ENCODE peak calls at places on chromosomes 2 and 18, in seven cellular contexts. I is heart right ventricle, Z is lower lobe of right lung, E is PC-9, H is colonic mucosa, A is mammary epithelial cell, S is tibial artery. Y is an unnamed sample.

GRCh38 chr2:182592691-182593393 is 123.2 kb upstream of the DNAJC10 start:
- DNase-seq in H (no peak), S (no peak), Z (no peak), A (no peak), E (no peak), I (no peak), Y (no peak)

GRCh38 chr2:120768112-120769048 is 32.7 kb downstream of the GLI2 start:
- DNase-seq in H (no peak), S (peak; percentile 23), I (no peak), A (no peak), E (no peak), Z (peak; percentile 36), Y (peak; percentile 48)

GRCh38 chr2:26711457-26712155 is 19.1 kb downstream of the KCNK3 start:
- DNase-seq in I (no peak), H (no peak), S (no peak), E (no peak), Z (no peak), A (no peak), Y (no peak)

GRCh38 chr18:652131-652530 is 5.3 kb upstream of the TYMS start:
- DNase-seq in S (no peak), E (no peak), H (no peak), Z (no peak), A (no peak), I (no peak), Y (no peak)

GRCh38 chr2:101330253-101330921 is 21.9 kb upstream of the RNF149 start:
- DNase-seq in S (no peak), I (peak; percentile 50), A (peak; percentile 55), E (no peak), H (peak; percentile 83), Z (peak; percentile 68), Y (no peak)

GRCh38 chr2:26652361-26653041 is 11.3 kb upstream of the CIB4 start:
- DNase-seq in H (peak; percentile 26), I (no peak), A (no peak), Z (no peak), S (no peak), E (no peak), Y (no peak)

GRCh38 chr2:172101707-172102158 is 967 bp downstream of the DLX2 start:
- DNase-seq in Z (no peak), H (no peak), E (no peak), I (no peak), A (no peak), S (no peak), Y (no peak)

GRCh38 chr18:66729459-66730239 is 125.8 kb upstream of the CDH19 start:
- DNase-seq in S (no peak), H (no peak), E (no peak), I (no peak), A (peak; percentile 75), Z (no peak), Y (no peak)

GRCh38 chr2:44358498-44358897 is 2.8 kb downstream of the PREPL start:
- DNase-seq in Z (peak; percentile 71), I (peak; percentile 19), E (peak; percentile 55), A (peak; percentile 63), H (peak; percentile 37), S (peak; percentile 42), Y (no peak)

GRCh38 chr2:120886967-120887672 is 151.5 kb downstream of the GLI2 start:
- DNase-seq in I (no peak), A (no peak), S (no peak), E (no peak), Z (peak; percentile 44), H (no peak), Y (no peak)

GRCh38 chr18:79754022-79754761 is 43.5 kb upstream of the KCNG2 start:
- DNase-seq in Z (no peak), I (no peak), H (no peak), S (no peak), E (no peak), A (no peak), Y (peak; percentile 55)

GRCh38 chr2:166468124-166469024 is 25.7 kb downstream of the SCN7A start:
- DNase-seq in H (no peak), S (no peak), E (no peak), I (no peak), A (no peak), Z (no peak), Y (no peak)

GRCh38 chr2:205427112-205427511 is 255.2 kb upstream of the NRP2 start:
- DNase-seq in E (peak; percentile 37), Z (no peak), I (no peak), H (no peak), S (no peak), A (peak; percentile 2), Y (no peak)

GRCh38 chr2:189115126-189115525 is 64.4 kb downstream of the COL5A2 start:
- DNase-seq in H (no peak), E (no peak), I (no peak), S (no peak), Z (no peak), A (no peak), Y (no peak)

GRCh38 chr2:46032161-46032813 is 264.9 kb upstream of the EPAS1 start:
- DNase-seq in Z (no peak), I (no peak), H (no peak), S (no peak), A (no peak), E (no peak), Y (no peak)

GRCh38 chr2:74778381-74779371 is 55.3 kb upstream of the HK2 start:
- DNase-seq in H (no peak), S (no peak), A (no peak), Z (no peak), E (no peak), I (no peak), Y (no peak)

GRCh38 chr2:46924038-46924437 is 8.4 kb upstream of the MCFD2 start:
- DNase-seq in Z (no peak), S (no peak), H (no peak), E (no peak), A (no peak), I (no peak), Y (no peak)

GRCh38 chr2:204542967-204543608 is 2.2 kb upstream of the PARD3B start:
- DNase-seq in E (no peak), Z (no peak), H (no peak), A (no peak), I (no peak), S (peak; percentile 24), Y (no peak)

GRCh38 chr2:74856599-74856998 is 22.7 kb downstream of the HK2 start:
- DNase-seq in S (no peak), H (no peak), I (no peak), E (no peak), A (no peak), Z (no peak), Y (no peak)

GRCh38 chr2:230762317-230762896 is 49.8 kb downstream of the CAB39 start:
- DNase-seq in H (no peak), A (peak; percentile 28), E (no peak), S (no peak), I (no peak), Z (no peak), Y (no peak)

GRCh38 chr2:85247591-85247990 is 80.2 kb downstream of the TGOLN2 start:
- DNase-seq in E (no peak), S (no peak), I (no peak), H (no peak), A (no peak), Z (no peak), Y (no peak)

GRCh38 chr2:240759454-240759853 is 60.6 kb downstream of the KIF1A start:
- DNase-seq in I (no peak), S (no peak), A (no peak), H (no peak), Z (no peak), E (no peak), Y (no peak)

GRCh38 chr2:20186078-20186854 is 38.7 kb downstream of the SDC1 start:
- DNase-seq in I (no peak), H (peak; percentile 91), A (no peak), Z (peak; percentile 71), S (peak; percentile 44), E (peak; percentile 93), Y (no peak)

GRCh38 chr2:237892936-237893595 is 33.6 kb downstream of the RAMP1 start:
- DNase-seq in I (no peak), Z (no peak), S (no peak), E (no peak), H (no peak), A (no peak), Y (no peak)
- H3K4me1 ChIP-seq in I (peaks cover 11% of the 10 kb centered on the region), Z (peaks cover 15% of the 10 kb centered on the region), S (peaks cover 53% of the 10 kb centered on the region), E (peaks cover 13% of the 10 kb centered on the region), H (no peaks in the 10 kb centered on the region), A (peaks cover 22% of the 10 kb centered on the region), Y (peaks cover 15% of the 10 kb centered on the region)

GRCh38 chr2:63425079-63425416 is 163.2 kb downstream of the WDPCP start:
- DNase-seq in Z (no peak), A (no peak), H (no peak), E (no peak), I (no peak), S (no peak), Y (no peak)

GRCh38 chr2:63424329-63425078 is 163.8 kb downstream of the WDPCP start:
- DNase-seq in Z (no peak), S (no peak), I (no peak), H (no peak), E (peak; percentile 47), A (peak; percentile 38), Y (no peak)

DNA sequence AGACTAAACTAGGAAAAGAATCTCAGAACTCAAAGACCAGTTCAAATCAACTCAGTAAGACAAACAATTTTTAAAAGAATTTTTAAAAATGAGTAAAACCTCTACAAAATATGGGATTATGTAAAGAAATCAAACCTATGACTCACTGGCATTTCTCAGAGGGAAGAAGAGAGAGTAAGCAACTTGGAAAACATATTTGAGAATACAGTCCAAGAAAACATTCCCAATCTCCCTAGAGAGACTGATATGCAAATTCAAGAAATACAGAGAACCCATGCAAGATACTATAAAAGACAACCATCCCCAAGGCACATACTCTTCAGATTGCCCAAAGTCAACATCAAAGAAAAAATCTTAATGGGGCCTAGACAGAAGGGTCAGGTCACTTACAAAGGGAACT is 162.7 kb downstream of the WDPCP start:
- DNase-seq in H (no peak), I (no peak), Z (no peak), E (no peak), A (no peak), S (no peak), Y (no peak)
- H3K27me3 ChIP-seq in H (no peaks in the 10 kb centered on the region), I (no peaks in the 10 kb centered on the region), Z (no peaks in the 10 kb centered on the region), E (no peaks in the 10 kb centered on the region), A (no peaks in the 10 kb centered on the region), S (no peaks in the 10 kb centered on the region), Y (no peaks in the 10 kb centered on the region)

GRCh38 chr2:151028691-151029176 is 232.9 kb downstream of the RBM43 start:
- DNase-seq in E (no peak), Z (no peak), A (no peak), I (no peak), H (no peak), S (no peak), Y (no peak)
- H3K4me3 ChIP-seq in E (no peak overlapping the region), Z (no peak overlapping the region), A (no peak overlapping the region), I (no peak overlapping the region), H (no peak overlapping the region), S (no peak overlapping the region), Y (no peak overlapping the region)

GRCh38 chr2:233440314-233440713 is 86.0 kb downstream of the DGKD start:
- DNase-seq in A (no peak), Z (peak; percentile 39), S (no peak), I (no peak), E (no peak), H (no peak), Y (no peak)
- H3K4me1 ChIP-seq in A (no peaks in the 10 kb centered on the region), Z (no peaks in the 10 kb centered on the region), S (peaks cover 6% of the 10 kb centered on the region), I (peaks cover 12% of the 10 kb centered on the region), E (no peaks in the 10 kb centered on the region), H (no peaks in the 10 kb centered on the region), Y (no peaks in the 10 kb centered on the region)

Y was measured in RWPE2.